ENCODE peak calls at places on chromosomes 4 and X, in nine cellular contexts. O, U, W, P, Z, N, C, G and Q are unnamed samples.
A peak's percentile ranks its signal among the peaks of the same experiment; 100 is the strongest.

GRCh38 chr4:183797445-183798248 is 107.5 kb upstream of the STOX2 start:
- DNase-seq in G (no peak), W (peak; percentile 53), C (no peak), O (peak; percentile 66), P (peak; percentile 65), U (peak; percentile 53), N (peak; percentile 34), Z (no peak), Q (peak; percentile 58)

GRCh38 chr4:44098973-44099372 is 349.6 kb downstream of the KCTD8 start:
- DNase-seq in N (no peak), O (no peak), C (no peak), P (no peak), U (no peak), W (no peak), Z (no peak), G (no peak), Q (no peak)

GRCh38 chr4:188008377-188008776 is 12.8 kb downstream of the ZFP42 start:
- DNase-seq in G (no peak), Z (no peak), P (no peak), U (no peak), C (peak; percentile 89), N (peak; percentile 4), W (no peak), O (no peak), Q (peak; percentile 62)

GRCh38 chr4:26122690-26123089 is 198.1 kb upstream of the RBPJ start:
- DNase-seq in N (no peak), O (no peak), P (no peak), G (no peak), U (no peak), W (no peak), C (no peak), Z (no peak), Q (no peak)

GRCh38 chrX:97705936-97706335 is 822.2 kb downstream of the RPA4 start:
- DNase-seq in O (no peak), N (no peak), W (no peak), C (peak; percentile 4), P (peak; percentile 13), G (no peak), U (no peak), Z (no peak), Q (peak; percentile 36)

GRCh38 chr4:84394386-84394785 is 104.7 kb downstream of the NKX6-1 start:
- DNase-seq in O (no peak), G (no peak), W (no peak), Z (no peak), N (no peak), P (no peak), U (no peak), C (no peak), Q (no peak)

GRCh38 chr4:88177981-88178632 is 19.7 kb upstream of the ABCG2 start:
- DNase-seq in C (peak; percentile 82), U (peak; percentile 27), Z (peak; percentile 89), W (no peak), O (no peak), G (no peak), P (peak; percentile 76), N (peak; percentile 57), Q (peak; percentile 59)

GRCh38 chrX:75303795-75304194 is 29.9 kb downstream of the UPRT start:
- DNase-seq in U (no peak), C (no peak), W (no peak), P (no peak), G (no peak), N (peak; percentile 44), O (no peak), Z (no peak), Q (no peak)

GRCh38 chr4:110287130-110287529 is 88.7 kb upstream of the ELOVL6 start:
- DNase-seq in O (no peak), C (peak; percentile 76), U (no peak), W (no peak), G (no peak), Z (no peak), P (no peak), N (peak; percentile 94), Q (peak; percentile 77)

GRCh38 chrX:105209406-105209805 is 11.1 kb downstream of the TEX13A start:
- DNase-seq in N (no peak), G (no peak), U (no peak), Z (no peak), P (no peak), W (no peak), C (no peak), O (no peak), Q (no peak)

GRCh38 chr4:81527115-81527514 is 55.4 kb upstream of the RASGEF1B start:
- DNase-seq in Z (no peak), G (no peak), O (no peak), P (no peak), W (no peak), N (no peak), U (no peak), C (no peak), Q (no peak)

GRCh38 chr4:738781-739280 is 33.2 kb downstream of the PCGF3 start:
- DNase-seq in W (no peak), N (no peak), P (no peak), U (no peak), G (no peak), Z (no peak), O (peak; percentile 77), C (no peak), Q (no peak)

GRCh38 chr4:10765386-10765785 is 80.8 kb upstream of the CLNK start:
- DNase-seq in C (no peak), G (no peak), N (no peak), U (no peak), O (no peak), P (no peak), W (no peak), Z (no peak), Q (no peak)

GRCh38 chr4:41814565-41814964 is 66.0 kb upstream of the PHOX2B start:
- DNase-seq in N (peak; percentile 49), O (no peak), G (no peak), C (peak; percentile 23), Z (peak; percentile 27), P (peak; percentile 57), U (peak; percentile 21), W (no peak), Q (no peak)

GRCh38 chr4:66911898-66912297 is 633.4 kb downstream of the CENPC start:
- DNase-seq in N (no peak), Z (no peak), U (no peak), G (no peak), O (no peak), C (peak; percentile 20), W (no peak), P (no peak), Q (peak; percentile 23)

GRCh38 chr4:186067757-186068385 is 1.1 kb upstream of the TLR3 start:
- DNase-seq in U (peak; percentile 59), C (peak; percentile 39), P (peak; percentile 68), G (peak; percentile 17), W (peak; percentile 79), O (peak; percentile 64), N (peak; percentile 64), Z (no peak), Q (peak; percentile 72)

GRCh38 chr4:108398836-108399235 is 221.5 kb upstream of the RPL34 start:
- DNase-seq in P (no peak), Z (no peak), U (no peak), N (no peak), C (no peak), W (no peak), G (no peak), O (no peak), Q (no peak)
- H3K4me3 ChIP-seq in P (no peak overlapping the region), Z (no peak overlapping the region), U (no peak overlapping the region), N (no peak overlapping the region), C (no peak overlapping the region), W (no peak overlapping the region), G (no peak overlapping the region), O (no peak overlapping the region), Q (no peak overlapping the region)

DNA sequence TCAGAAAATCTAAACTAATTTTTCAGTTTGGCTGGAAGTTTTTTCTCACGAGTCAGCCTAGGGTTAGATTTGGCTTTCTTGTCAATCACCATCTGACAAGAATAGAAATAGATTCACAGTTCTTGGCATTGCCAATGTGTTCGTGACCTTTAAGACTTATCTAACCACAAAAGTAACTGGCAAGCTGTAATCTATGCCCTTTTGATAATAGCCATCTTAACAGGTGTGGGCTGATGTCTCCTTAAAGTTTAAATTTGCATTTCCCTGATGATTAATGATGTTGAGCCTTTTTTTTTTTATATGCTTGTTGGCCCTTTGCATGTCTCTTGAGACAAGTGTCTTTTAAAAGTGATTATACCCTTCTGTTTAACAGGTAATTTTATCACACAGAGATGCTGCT is 460.3 kb upstream of the PRKX start:
- DNase-seq in P (no peak), G (no peak), U (no peak), W (no peak), Z (no peak), C (no peak), N (no peak), O (no peak), Q (no peak)
- H3K9me3 ChIP-seq in P (no peaks in the 10 kb centered on the region), G (no peaks in the 10 kb centered on the region), U (no peaks in the 10 kb centered on the region), W (no peaks in the 10 kb centered on the region), Z (no peaks in the 10 kb centered on the region), C (peaks cover 7% of the 10 kb centered on the region), N (no peaks in the 10 kb centered on the region), O (no peaks in the 10 kb centered on the region), Q (no peaks in the 10 kb centered on the region)

GRCh38 chr4:73383452-73383851 is 20.6 kb upstream of the ALB start:
- DNase-seq in U (no peak), C (no peak), P (no peak), Z (no peak), W (no peak), N (no peak), G (no peak), O (no peak), Q (no peak)
- H3K36me3 ChIP-seq in U (no peaks in the 10 kb centered on the region), C (no peaks in the 10 kb centered on the region), P (no peaks in the 10 kb centered on the region), Z (no peaks in the 10 kb centered on the region), W (no peaks in the 10 kb centered on the region), N (no peaks in the 10 kb centered on the region), G (no peaks in the 10 kb centered on the region), O (no peaks in the 10 kb centered on the region), Q (no peaks in the 10 kb centered on the region)

GRCh38 chr4:3300198-3300671 is 7.4 kb downstream of the RGS12 start:
- DNase-seq in N (no peak), W (no peak), P (no peak), G (no peak), U (peak; percentile 36), O (no peak), C (no peak), Z (no peak), Q (no peak)
- H3K4me3 ChIP-seq in N (no peak overlapping the region), W (no peak overlapping the region), P (no peak overlapping the region), G (no peak overlapping the region), U (no peak overlapping the region), O (no peak overlapping the region), C (no peak overlapping the region), Z (no peak overlapping the region), Q (no peak overlapping the region)

DNA sequence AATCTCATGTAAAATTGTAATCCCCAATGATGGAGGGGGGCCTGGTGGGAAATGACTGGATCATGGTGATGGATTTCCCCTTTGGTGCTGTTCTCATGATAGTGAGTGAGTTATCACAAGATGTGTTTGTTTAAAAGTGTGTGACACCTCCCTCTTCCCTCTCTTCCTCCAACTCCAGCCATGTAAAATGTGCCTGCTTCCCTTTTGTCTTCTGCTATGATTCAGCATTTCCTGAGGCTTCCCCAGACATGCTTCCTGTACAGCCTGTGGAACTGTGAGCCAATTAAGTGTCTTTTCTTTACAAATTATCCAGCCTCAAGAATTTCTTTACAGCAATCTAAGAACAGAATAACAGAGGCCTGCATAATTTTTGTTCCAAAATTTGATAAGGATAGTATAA is 85.2 kb downstream of the ANAPC10 start:
- DNase-seq in W (no peak), C (peak; percentile 76), P (no peak), N (peak; percentile 55), O (no peak), G (no peak), U (no peak), Z (no peak), Q (no peak)
- H3K9me3 ChIP-seq in W (no peaks in the 10 kb centered on the region), C (no peaks in the 10 kb centered on the region), P (peaks cover 3% of the 10 kb centered on the region), N (no peaks in the 10 kb centered on the region), O (peaks cover 5% of the 10 kb centered on the region), G (no peaks in the 10 kb centered on the region), U (no peaks in the 10 kb centered on the region), Z (no peaks in the 10 kb centered on the region), Q (no peaks in the 10 kb centered on the region)

GRCh38 chrX:41137589-41137988 is 52.3 kb downstream of the USP9X start:
- DNase-seq in P (no peak), U (no peak), Z (no peak), N (peak; percentile 36), O (no peak), C (no peak), G (no peak), W (no peak), Q (no peak)
- H3K36me3 ChIP-seq in P (no peaks in the 10 kb centered on the region), U (peaks cover 49% of the 10 kb centered on the region), Z (peaks cover 6% of the 10 kb centered on the region), N (peaks cover 33% of the 10 kb centered on the region), O (no peaks in the 10 kb centered on the region), C (peaks cover 73% of the 10 kb centered on the region), G (peaks cover 17% of the 10 kb centered on the region), W (peaks cover 63% of the 10 kb centered on the region), Q (peaks cover 23% of the 10 kb centered on the region)